ENCODE peak calls at places on chromosome 4, in eight cellular contexts. One of them, this sample, is unnamed.
A peak's percentile ranks its signal among the peaks of the same experiment; 100 is the strongest.

GRCh38 chr4:3253808-3254207 is 4.8 kb downstream of the MSANTD1 start:
- DNase-seq in glutamatergic neuron: peak; percentile 8
- DNase-seq in upper lobe of right lung: peak; percentile 55
- DNase-seq in left ventricle myocardium inferior: peak; percentile 5
- DNase-seq in lower leg skin: no peak
- DNase-seq in lower lobe of right lung: peak; percentile 34
- DNase-seq in IMR-90: no peak
- DNase-seq in neural crest cell: no peak
- DNase-seq in this sample: no peak

GRCh38 chr4:12022409-12022808 is 593.7 kb upstream of the HS3ST1 start:
- DNase-seq in lower leg skin: no peak
- DNase-seq in neural crest cell: no peak
- DNase-seq in upper lobe of right lung: no peak
- DNase-seq in left ventricle myocardium inferior: no peak
- DNase-seq in glutamatergic neuron: no peak
- DNase-seq in IMR-90: no peak
- DNase-seq in lower lobe of right lung: no peak
- DNase-seq in this sample: no peak

GRCh38 chr4:144338834-144339233 is 198.3 kb upstream of the GYPA start:
- DNase-seq in left ventricle myocardium inferior: no peak
- DNase-seq in lower leg skin: no peak
- DNase-seq in glutamatergic neuron: no peak
- DNase-seq in IMR-90: no peak
- DNase-seq in lower lobe of right lung: no peak
- DNase-seq in neural crest cell: no peak
- DNase-seq in upper lobe of right lung: no peak
- DNase-seq in this sample: no peak

GRCh38 chr4:6834867-6835266 is 52.3 kb downstream of the KIAA0232 start:
- DNase-seq in glutamatergic neuron: no peak
- DNase-seq in IMR-90: peak; percentile 12
- DNase-seq in lower leg skin: no peak
- DNase-seq in neural crest cell: no peak
- DNase-seq in lower lobe of right lung: no peak
- DNase-seq in left ventricle myocardium inferior: no peak
- DNase-seq in upper lobe of right lung: no peak
- DNase-seq in this sample: no peak

GRCh38 chr4:7828011-7828720 is 111.5 kb downstream of the AFAP1 start:
- DNase-seq in left ventricle myocardium inferior: peak; percentile 75
- DNase-seq in glutamatergic neuron: no peak
- DNase-seq in lower lobe of right lung: peak; percentile 59
- DNase-seq in neural crest cell: no peak
- DNase-seq in upper lobe of right lung: no peak
- DNase-seq in IMR-90: peak; percentile 100
- DNase-seq in lower leg skin: peak; percentile 82
- DNase-seq in this sample: peak; percentile 55

GRCh38 chr4:111689731-111690130 is 455.5 kb upstream of the FAM241A start:
- DNase-seq in left ventricle myocardium inferior: no peak
- DNase-seq in lower lobe of right lung: no peak
- DNase-seq in glutamatergic neuron: no peak
- DNase-seq in upper lobe of right lung: no peak
- DNase-seq in IMR-90: peak; percentile 10
- DNase-seq in lower leg skin: no peak
- DNase-seq in neural crest cell: no peak
- DNase-seq in this sample: no peak

GRCh38 chr4:1039493-1040343 is 28.3 kb downstream of the FGFRL1 start:
- DNase-seq in left ventricle myocardium inferior: no peak
- DNase-seq in lower leg skin: no peak
- DNase-seq in upper lobe of right lung: no peak
- DNase-seq in glutamatergic neuron: no peak
- DNase-seq in neural crest cell: no peak
- DNase-seq in IMR-90: peak; percentile 32
- DNase-seq in lower lobe of right lung: no peak
- DNase-seq in this sample: no peak

GRCh38 chr4:148021706-148022105 is 289.8 kb downstream of the ARHGAP10 start:
- DNase-seq in IMR-90: no peak
- DNase-seq in upper lobe of right lung: no peak
- DNase-seq in lower leg skin: no peak
- DNase-seq in neural crest cell: no peak
- DNase-seq in glutamatergic neuron: no peak
- DNase-seq in lower lobe of right lung: no peak
- DNase-seq in left ventricle myocardium inferior: no peak
- DNase-seq in this sample: no peak

GRCh38 chr4:140243345-140243753 is 89.4 kb upstream of the MAML3 start:
- DNase-seq in glutamatergic neuron: no peak
- DNase-seq in IMR-90: no peak
- DNase-seq in upper lobe of right lung: peak; percentile 67
- DNase-seq in lower leg skin: no peak
- DNase-seq in lower lobe of right lung: peak; percentile 47
- DNase-seq in left ventricle myocardium inferior: no peak
- DNase-seq in neural crest cell: no peak
- DNase-seq in this sample: peak; percentile 65

GRCh38 chr4:80335554-80336358 is at the start of gene CFAP299:
- DNase-seq in upper lobe of right lung: peak; percentile 93
- DNase-seq in glutamatergic neuron: peak; percentile 89
- DNase-seq in left ventricle myocardium inferior: peak; percentile 82
- DNase-seq in IMR-90: peak; percentile 90
- DNase-seq in neural crest cell: peak; percentile 74
- DNase-seq in lower leg skin: peak; percentile 46
- DNase-seq in lower lobe of right lung: peak; percentile 92
- DNase-seq in this sample: peak; percentile 72

GRCh38 chr4:82268050-82268825 is 105.6 kb downstream of the HNRNPD start:
- DNase-seq in upper lobe of right lung: no peak
- DNase-seq in left ventricle myocardium inferior: peak; percentile 28
- DNase-seq in glutamatergic neuron: peak; percentile 50
- DNase-seq in neural crest cell: peak; percentile 44
- DNase-seq in lower leg skin: peak; percentile 59
- DNase-seq in IMR-90: peak; percentile 50
- DNase-seq in lower lobe of right lung: peak; percentile 55
- DNase-seq in this sample: peak; percentile 40

GRCh38 chr4:1810765-1811164 is 17.7 kb downstream of the FGFR3 start:
- DNase-seq in neural crest cell: no peak
- DNase-seq in glutamatergic neuron: no peak
- DNase-seq in lower leg skin: no peak
- DNase-seq in left ventricle myocardium inferior: no peak
- DNase-seq in lower lobe of right lung: no peak
- DNase-seq in IMR-90: no peak
- DNase-seq in upper lobe of right lung: no peak
- DNase-seq in this sample: no peak

GRCh38 chr4:26424143-26424542 is 66.1 kb downstream of the CCKAR start:
- DNase-seq in neural crest cell: no peak
- DNase-seq in glutamatergic neuron: no peak
- DNase-seq in lower lobe of right lung: no peak
- DNase-seq in left ventricle myocardium inferior: no peak
- DNase-seq in IMR-90: no peak
- DNase-seq in upper lobe of right lung: no peak
- DNase-seq in lower leg skin: no peak
- DNase-seq in this sample: no peak

GRCh38 chr4:79613269-79613995 is 205.4 kb upstream of the GK2 start:
- DNase-seq in glutamatergic neuron: no peak
- DNase-seq in IMR-90: no peak
- DNase-seq in lower leg skin: no peak
- DNase-seq in upper lobe of right lung: no peak
- DNase-seq in lower lobe of right lung: no peak
- DNase-seq in left ventricle myocardium inferior: no peak
- DNase-seq in neural crest cell: no peak
- DNase-seq in this sample: no peak

DNA sequence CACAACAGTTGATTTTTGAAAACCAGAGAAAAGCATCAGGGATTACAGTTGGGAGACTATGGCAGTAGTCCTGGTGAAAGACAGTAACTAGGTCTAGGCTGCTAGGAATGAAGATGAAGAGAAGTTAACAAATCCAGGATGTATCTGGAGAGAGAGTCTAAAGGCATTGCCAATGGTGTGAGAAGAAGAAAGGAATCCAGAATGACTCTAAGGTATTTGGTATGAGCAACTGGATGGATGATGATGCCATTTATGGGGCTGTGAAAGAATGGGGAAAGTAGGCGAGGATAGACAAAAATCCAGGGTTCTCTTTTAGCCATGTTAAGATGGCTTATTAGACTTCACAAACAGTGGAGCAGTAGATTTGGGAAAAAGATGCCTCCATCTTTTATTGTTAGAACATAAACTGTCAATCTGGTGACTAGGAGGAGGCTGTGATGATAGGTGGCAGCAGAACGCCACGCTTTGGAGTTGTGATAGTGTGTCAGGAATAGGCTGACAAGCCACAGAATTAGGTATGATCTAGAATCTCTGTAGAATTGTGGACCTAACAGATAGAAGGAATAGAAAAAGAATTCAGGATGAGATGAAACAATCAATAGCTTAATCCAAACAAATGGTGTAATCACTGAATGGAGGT is 27.3 kb upstream of the JADE1 start:
- DNase-seq in neural crest cell: no peak
- DNase-seq in lower leg skin: no peak
- DNase-seq in IMR-90: peak; percentile 37
- DNase-seq in upper lobe of right lung: no peak
- DNase-seq in lower lobe of right lung: no peak
- DNase-seq in left ventricle myocardium inferior: peak; percentile 29
- DNase-seq in glutamatergic neuron: no peak
- DNase-seq in this sample: peak; percentile 57
- TF ChIP-seq CTCF in neural crest cell: no peak
- TF ChIP-seq CTCF in lower leg skin: no peak
- TF ChIP-seq CTCF in IMR-90: no peak
- TF ChIP-seq CTCF in upper lobe of right lung: peak; percentile 42
- TF ChIP-seq CTCF in lower lobe of right lung: peak; percentile 35
- TF ChIP-seq CTCF in left ventricle myocardium inferior: peak; percentile 59
- TF ChIP-seq CTCF in glutamatergic neuron: no peak
- TF ChIP-seq CTCF in this sample: peak; percentile 39

GRCh38 chr4:151604238-151604637 is 156.6 kb downstream of the GATB start:
- DNase-seq in neural crest cell: no peak
- DNase-seq in glutamatergic neuron: no peak
- DNase-seq in upper lobe of right lung: no peak
- DNase-seq in IMR-90: peak; percentile 32
- DNase-seq in lower lobe of right lung: no peak
- DNase-seq in left ventricle myocardium inferior: no peak
- DNase-seq in lower leg skin: no peak
- DNase-seq in this sample: peak; percentile 16
- TF ChIP-seq CTCF in neural crest cell: peak; percentile 59
- TF ChIP-seq CTCF in glutamatergic neuron: peak; percentile 24
- TF ChIP-seq CTCF in upper lobe of right lung: peak; percentile 26
- TF ChIP-seq CTCF in IMR-90: peak; percentile 57
- TF ChIP-seq CTCF in lower lobe of right lung: peak; percentile 16
- TF ChIP-seq CTCF in left ventricle myocardium inferior: peak; percentile 38
- TF ChIP-seq CTCF in lower leg skin: no peak
- TF ChIP-seq CTCF in this sample: peak; percentile 47

DNA sequence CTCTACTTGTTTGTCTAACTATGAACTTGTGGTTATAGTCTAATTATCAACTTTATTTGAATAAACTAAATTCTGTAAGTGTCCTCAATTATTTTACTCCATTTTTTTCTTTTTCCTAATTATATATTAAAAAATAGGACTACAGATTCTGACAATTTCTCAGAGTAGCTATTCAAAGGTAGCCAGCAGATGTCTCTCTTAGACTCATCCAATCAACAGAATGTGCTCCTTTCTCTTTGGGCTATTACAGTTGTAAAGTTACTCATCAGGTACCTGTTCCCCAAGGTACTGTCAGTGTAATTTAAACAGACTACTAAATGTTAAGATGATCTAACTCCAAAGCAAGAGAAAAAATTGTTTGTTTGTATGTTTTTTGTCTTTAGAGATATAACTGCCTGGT is 248.6 kb downstream of the PCDH18 start:
- DNase-seq in upper lobe of right lung: no peak
- DNase-seq in lower leg skin: no peak
- DNase-seq in lower lobe of right lung: no peak
- DNase-seq in left ventricle myocardium inferior: no peak
- DNase-seq in neural crest cell: no peak
- DNase-seq in IMR-90: peak; percentile 39
- DNase-seq in glutamatergic neuron: no peak
- DNase-seq in this sample: no peak
- TF ChIP-seq CTCF in upper lobe of right lung: peak; percentile 9
- TF ChIP-seq CTCF in lower leg skin: no peak
- TF ChIP-seq CTCF in lower lobe of right lung: no peak
- TF ChIP-seq CTCF in left ventricle myocardium inferior: peak; percentile 31
- TF ChIP-seq CTCF in neural crest cell: no peak
- TF ChIP-seq CTCF in IMR-90: peak; percentile 56
- TF ChIP-seq CTCF in glutamatergic neuron: no peak
- TF ChIP-seq CTCF in this sample: peak; percentile 3

DNA sequence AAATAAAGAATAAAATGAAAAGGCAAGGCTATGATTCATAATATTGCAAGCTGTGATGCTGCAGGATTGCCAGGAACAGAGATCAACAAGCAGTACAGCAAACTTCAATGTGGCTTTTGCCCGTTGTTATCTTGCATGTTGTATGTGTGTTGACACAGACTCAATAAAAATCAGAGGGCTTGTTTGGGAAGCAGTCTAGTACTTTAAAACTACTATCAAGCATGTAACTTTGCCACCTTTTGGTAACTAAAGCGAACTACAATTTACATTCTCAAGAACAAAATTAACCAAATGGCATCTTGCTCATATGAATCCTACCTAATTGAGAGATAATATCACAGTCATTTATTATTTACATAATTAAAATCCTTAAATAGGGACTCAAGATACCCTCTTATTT is 79.8 kb upstream of the GPM6A start:
- DNase-seq in IMR-90: peak; percentile 4
- DNase-seq in glutamatergic neuron: no peak
- DNase-seq in left ventricle myocardium inferior: no peak
- DNase-seq in upper lobe of right lung: no peak
- DNase-seq in lower lobe of right lung: no peak
- DNase-seq in lower leg skin: no peak
- DNase-seq in neural crest cell: no peak
- DNase-seq in this sample: peak; percentile 18
- TF ChIP-seq CTCF in IMR-90: peak; percentile 26
- TF ChIP-seq CTCF in glutamatergic neuron: peak; percentile 37
- TF ChIP-seq CTCF in left ventricle myocardium inferior: peak; percentile 30
- TF ChIP-seq CTCF in upper lobe of right lung: peak; percentile 26
- TF ChIP-seq CTCF in lower lobe of right lung: no peak
- TF ChIP-seq CTCF in lower leg skin: no peak
- TF ChIP-seq CTCF in neural crest cell: peak; percentile 63
- TF ChIP-seq CTCF in this sample: peak; percentile 60

DNA sequence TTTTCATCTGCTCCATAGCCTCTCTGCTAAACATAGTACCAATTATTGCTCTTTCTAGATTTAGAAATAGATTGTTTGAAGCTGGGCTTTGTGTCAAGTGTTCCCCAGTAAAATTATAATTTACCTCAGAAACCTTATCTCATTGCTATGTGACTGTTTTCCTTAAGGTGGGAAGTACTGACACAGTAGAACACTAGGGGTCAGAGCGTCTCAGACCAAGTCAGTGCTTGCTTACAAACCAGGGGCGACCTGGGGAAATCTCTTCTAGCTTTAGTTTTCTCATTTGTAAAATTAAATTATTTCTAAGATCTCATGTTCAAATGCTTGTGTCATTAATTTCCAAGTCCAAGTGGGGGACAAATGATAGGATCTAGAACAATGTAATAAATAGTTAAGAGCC is 360.4 kb downstream of the RAPGEF2 start:
- DNase-seq in glutamatergic neuron: no peak
- DNase-seq in lower lobe of right lung: no peak
- DNase-seq in lower leg skin: no peak
- DNase-seq in neural crest cell: no peak
- DNase-seq in upper lobe of right lung: no peak
- DNase-seq in IMR-90: no peak
- DNase-seq in left ventricle myocardium inferior: no peak
- DNase-seq in this sample: no peak
- TF ChIP-seq CTCF in glutamatergic neuron: no peak
- TF ChIP-seq CTCF in lower lobe of right lung: no peak
- TF ChIP-seq CTCF in lower leg skin: no peak
- TF ChIP-seq CTCF in neural crest cell: no peak
- TF ChIP-seq CTCF in upper lobe of right lung: no peak
- TF ChIP-seq CTCF in IMR-90: no peak
- TF ChIP-seq CTCF in left ventricle myocardium inferior: no peak
- TF ChIP-seq CTCF in this sample: no peak

GRCh38 chr4:168397611-168398169 is 79.1 kb upstream of the DDX60 start:
- DNase-seq in neural crest cell: no peak
- DNase-seq in glutamatergic neuron: no peak
- DNase-seq in lower lobe of right lung: no peak
- DNase-seq in IMR-90: no peak
- DNase-seq in lower leg skin: no peak
- DNase-seq in left ventricle myocardium inferior: no peak
- DNase-seq in upper lobe of right lung: no peak
- DNase-seq in this sample: no peak
- TF ChIP-seq CTCF in neural crest cell: no peak
- TF ChIP-seq CTCF in glutamatergic neuron: no peak
- TF ChIP-seq CTCF in lower lobe of right lung: no peak
- TF ChIP-seq CTCF in IMR-90: no peak
- TF ChIP-seq CTCF in lower leg skin: no peak
- TF ChIP-seq CTCF in left ventricle myocardium inferior: no peak
- TF ChIP-seq CTCF in upper lobe of right lung: no peak
- TF ChIP-seq CTCF in this sample: no peak